ENCODE peak calls at places on chromosomes 12 and 14, in four cellular contexts. E is GM12878, C is K562, Q is HepG2. X is an unnamed sample.

GRCh38 chr12:71075743-71076142 is 82.1 kb downstream of the TSPAN8 start:
- DNase-seq in E (no peak), Q (no peak), C (no peak), X (no peak)

GRCh38 chr14:59483819-59484610 is at the start of the genes JKAMP and L3HYPDH:
- DNase-seq in E (peak), C (peak), Q (peak), X (peak)

GRCh38 chr14:102592969-102593840 is 756 bp downstream of the RCOR1 start:
- DNase-seq in C (peak), Q (no peak), E (no peak), X (peak)

GRCh38 chr14:24171422-24172260 is at the start of gene REC8:
- DNase-seq in E (peak), Q (no peak), C (no peak), X (peak)

GRCh38 chr12:51921017-51921725 is 13.9 kb downstream of the ACVRL1 start:
- DNase-seq in E (no peak), Q (no peak), C (no peak), X (no peak)

GRCh38 chr12:95198914-95199313 is 18.4 kb downstream of the FGD6 start:
- DNase-seq in C (no peak), Q (no peak), E (peak), X (no peak)

GRCh38 chr14:73774671-73775070 is 60.5 kb upstream of the PNMA1 start:
- DNase-seq in C (no peak), E (no peak), Q (no peak), X (no peak)

GRCh38 chr12:1660304-1661187 is 30.3 kb upstream of the ADIPOR2 start:
- DNase-seq in Q (peak), E (no peak), C (no peak), X (no peak)

GRCh38 chr12:114414031-114414865 is 8.3 kb upstream of the TBX5 start:
- DNase-seq in E (no peak), C (no peak), Q (no peak), X (peak)

GRCh38 chr12:105704788-105705187 is 374.3 kb downstream of the C12orf75 start:
- DNase-seq in Q (no peak), C (no peak), E (no peak), X (no peak)

GRCh38 chr12:82783456-82783855 is 96.8 kb downstream of the TMTC2 start:
- DNase-seq in Q (no peak), E (no peak), C (no peak), X (no peak)

GRCh38 chr12:27732281-27732680 is 21.6 kb downstream of the MRPS35 start:
- DNase-seq in Q (peak), C (no peak), E (no peak), X (peak)

GRCh38 chr14:45057881-45058364 is 26.0 kb upstream of the PRPF39 start:
- DNase-seq in C (no peak), Q (peak), E (no peak), X (no peak)

GRCh38 chr14:64213079-64213478 is 81.1 kb downstream of the ESR2 start:
- DNase-seq in Q (no peak), C (no peak), E (no peak), X (no peak)

GRCh38 chr12:109085590-109085989 is 7.7 kb downstream of the ALKBH2 start:
- DNase-seq in Q (no peak), E (no peak), C (no peak), X (no peak)

GRCh38 chr12:66107451-66107915 is 23.1 kb downstream of the LLPH start:
- DNase-seq in C (peak), E (peak), Q (peak), X (peak)

GRCh38 chr14:50603565-50603964 is 43.6 kb downstream of the ATL1 start:
- DNase-seq in C (no peak), Q (no peak), E (no peak), X (no peak)

GRCh38 chr14:105019861-105020814 is 745 bp downstream of the CDCA4 start:
- DNase-seq in Q (no peak), C (no peak), E (no peak), X (peak)

GRCh38 chr12:54497883-54498282 is 331 bp downstream of the NCKAP1L start:
- DNase-seq in E (no peak), C (no peak), Q (no peak), X (no peak)

GRCh38 chr12:4320859-4321701 is at the start of gene TIGAR:
- DNase-seq in Q (peak), E (peak), C (peak), X (peak)

GRCh38 chr12:106841471-106842302 is 67.2 kb downstream of the RIC8B start:
- DNase-seq in Q (peak), C (peak), E (no peak), X (no peak)

GRCh38 chr14:56168007-56168616 is 49.9 kb downstream of the PELI2 start:
- DNase-seq in C (no peak), E (no peak), Q (no peak), X (no peak)

GRCh38 chr12:112183141-112183581 is 57.8 kb downstream of the TRAFD1 start:
- DNase-seq in E (peak), C (no peak), Q (no peak), X (no peak)

GRCh38 chr14:94581127-94581999 is at the start of gene SERPINA5:
- DNase-seq in Q (peak), E (no peak), C (peak), X (peak)

GRCh38 chr14:64646103-64646502 is 58.1 kb upstream of the PLEKHG3 start:
- DNase-seq in E (no peak), C (no peak), Q (no peak), X (no peak)

GRCh38 chr14:65373671-65374039 is 38.9 kb upstream of the FUT8 start:
- DNase-seq in C (no peak), E (no peak), Q (no peak), X (no peak)

GRCh38 chr14:41859336-41859735 is 252.7 kb downstream of the LRFN5 start:
- DNase-seq in C (no peak), Q (no peak), E (no peak), X (no peak)

GRCh38 chr14:89507521-89507920 is 90.5 kb upstream of the FOXN3 start:
- DNase-seq in E (peak), Q (peak), C (no peak), X (no peak)

GRCh38 chr12:65004270-65004669 is 116.8 kb downstream of the WIF1 start:
- DNase-seq in Q (no peak), E (no peak), C (no peak), X (no peak)

GRCh38 chr12:76558684-76559276 is 791 bp downstream of the OSBPL8 start:
- DNase-seq in Q (peak), E (no peak), C (peak), X (peak)

GRCh38 chr14:56666716-56667115 is 87.1 kb downstream of the TMEM260 start:
- DNase-seq in E (no peak), Q (no peak), C (no peak), X (no peak)

GRCh38 chr14:57865066-57865449 is 834 bp downstream of the SLC35F4 start:
- DNase-seq in C (no peak), E (no peak), Q (no peak), X (no peak)

GRCh38 chr12:87518508-87518907 is 510.7 kb downstream of the C12orf50 start:
- DNase-seq in Q (no peak), C (no peak), E (no peak), X (no peak)

GRCh38 chr12:40056357-40056756 is 49.5 kb downstream of the SLC2A13 start:
- DNase-seq in Q (no peak), E (no peak), C (no peak), X (no peak)

GRCh38 chr12:95742586-95742985 is 48.0 kb downstream of the NTN4 start:
- DNase-seq in Q (no peak), C (no peak), E (no peak), X (no peak)

GRCh38 chr12:3531496-3531895 is 40.5 kb downstream of the PRMT8 start:
- DNase-seq in Q (no peak), E (no peak), C (no peak), X (no peak)

GRCh38 chr12:48075833-48076232 is 30.0 kb downstream of the SENP1 start:
- DNase-seq in Q (no peak), C (no peak), E (no peak), X (no peak)

GRCh38 chr12:11798856-11799530 is 149.5 kb downstream of the ETV6 start:
- DNase-seq in Q (peak), E (no peak), C (peak), X (no peak)

GRCh38 chr12:11804130-11804529 is 154.7 kb downstream of the ETV6 start:
- DNase-seq in E (no peak), C (no peak), Q (no peak), X (no peak)

GRCh38 chr12:11805043-11805442 is 155.6 kb downstream of the ETV6 start:
- DNase-seq in C (no peak), Q (no peak), E (no peak), X (no peak)

GRCh38 chr12:11797993-11798720 is 148.7 kb downstream of the ETV6 start:
- DNase-seq in C (no peak), Q (no peak), E (no peak), X (no peak)

DNA sequence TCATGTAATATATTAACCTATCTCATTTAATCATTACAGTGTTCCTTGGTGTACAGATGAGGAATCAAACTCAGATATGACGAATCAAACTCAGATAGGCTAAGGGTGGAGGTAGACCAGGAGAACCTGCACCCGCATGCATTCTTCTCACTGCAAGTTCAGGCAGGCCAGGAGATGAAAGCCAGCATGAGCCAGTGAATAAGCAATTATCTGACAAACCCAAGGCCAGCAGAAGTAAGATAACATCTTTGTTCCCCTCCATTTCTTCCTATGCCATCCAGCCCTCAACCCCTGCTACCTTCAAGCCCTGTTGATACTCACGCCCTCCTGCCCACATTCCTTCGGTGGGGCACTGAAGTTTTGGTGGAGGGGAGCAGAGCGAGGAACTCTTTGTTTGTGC is 152.2 kb downstream of the ETV6 start:
- DNase-seq in C (no peak), Q (no peak), E (no peak), X (no peak)
- TF ChIP-seq USF2 in C (no peak), Q (no peak), E (no peak), X (no peak)

GRCh38 chr14:72700338-72701231 is 193.3 kb downstream of the DPF3 start:
- DNase-seq in Q (no peak), E (no peak), C (no peak), X (no peak)
- TF ChIP-seq CBFB in Q (no peak), E (no peak), C (no peak), X (no peak)

DNA sequence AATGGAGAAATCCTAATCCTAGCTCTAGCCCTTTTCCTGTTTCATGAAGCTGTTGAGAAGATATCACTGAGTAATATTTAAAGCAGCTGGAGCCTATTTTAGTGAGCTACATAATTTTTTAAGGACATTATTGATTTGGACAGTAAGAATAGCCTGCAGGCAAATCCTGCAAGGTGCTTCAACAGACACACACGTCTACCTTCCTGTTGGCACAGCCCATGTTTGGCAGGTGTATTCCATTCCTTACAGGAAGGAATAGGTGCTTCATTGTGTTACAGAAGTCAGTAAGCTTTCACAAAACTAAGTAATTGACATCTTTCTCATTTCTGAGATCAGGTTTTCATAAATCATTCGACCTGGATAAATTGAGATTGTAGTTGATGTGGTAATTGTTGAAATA is 50.6 kb downstream of the FOXA1 start:
- DNase-seq in C (no peak), Q (no peak), E (no peak), X (no peak)
- TF ChIP-seq USF2 in C (no peak), Q (no peak), E (no peak), X (no peak)

GRCh38 chr12:67147030-67147429 is 122.1 kb upstream of the CAND1 start:
- DNase-seq in Q (no peak), C (no peak), E (no peak), X (no peak)
- TF ChIP-seq CBFB in Q (no peak), C (no peak), E (no peak), X (no peak)

DNA sequence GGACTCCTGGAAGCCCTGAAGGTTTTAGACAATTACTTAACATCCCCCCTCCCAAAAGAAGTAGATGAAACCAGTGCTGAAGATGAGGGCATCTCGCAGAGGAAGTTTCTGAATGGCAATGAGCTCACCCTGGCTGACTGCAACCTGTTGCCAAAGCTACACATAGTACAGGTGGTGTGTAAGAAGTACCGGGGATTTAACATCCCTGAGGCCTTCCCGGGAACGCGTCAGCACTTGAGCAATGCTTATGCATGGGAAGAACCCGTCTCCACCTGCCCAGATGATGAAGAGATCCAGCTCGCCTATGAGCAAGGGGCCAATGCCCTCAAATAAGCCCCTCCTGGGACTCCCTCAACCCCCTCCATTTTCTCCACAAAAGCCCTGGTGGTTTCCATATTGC is 10.6 kb upstream of the SPPL3 start:
- DNase-seq in E (no peak), Q (no peak), C (no peak), X (no peak)
- TF ChIP-seq USF2 in E (no peak), Q (no peak), C (no peak), X (no peak)

X was measured in WTC11.